ENCODE peak calls at places on chromosomes 12 and 14, in eight cellular contexts. E is stomach, O is sigmoid colon, G is H1, F is endothelial cell of umbilical vein, W is HepG2, T is transverse colon, Y is breast epithelium. N is an unnamed sample. For H3K9me3, the result is how much of the 10 kb centered on the place peaks cover.

GRCh38 chr12:62643470-62643869 is 176.8 kb downstream of the MON2 start:
- DNase-seq in O (no peak), Y (no peak), T (no peak), G (no peak), E (no peak), F (no peak), W (no peak), N (no peak)

GRCh38 chr14:22898302-22898894 is 15.4 kb downstream of the REM2 start:
- DNase-seq in O (no peak), W (no peak), T (no peak), E (no peak), Y (no peak), G (no peak), F (no peak), N (no peak)

GRCh38 chr14:65159281-65160062 is 57.2 kb upstream of the MAX start:
- DNase-seq in T (no peak), O (no peak), F (no peak), Y (no peak), E (no peak), G (no peak), W (no peak), N (no peak)

GRCh38 chr14:33564774-33565630 is 385.9 kb downstream of the EGLN3 start:
- DNase-seq in T (no peak), O (no peak), F (peak), W (peak), Y (no peak), E (no peak), G (peak), N (no peak)

GRCh38 chr14:41349289-41349910 is 257.3 kb upstream of the LRFN5 start:
- DNase-seq in W (no peak), G (no peak), Y (no peak), F (no peak), E (no peak), T (no peak), O (no peak), N (no peak)

GRCh38 chr12:104520242-104520900 is 63.6 kb downstream of the CHST11 start:
- DNase-seq in G (no peak), E (no peak), F (no peak), Y (no peak), W (no peak), O (no peak), T (no peak), N (no peak)

GRCh38 chr12:66329941-66330340 is 27.6 kb downstream of the HELB start:
- DNase-seq in Y (peak), O (no peak), E (no peak), W (no peak), T (no peak), G (no peak), F (no peak), N (no peak)

GRCh38 chr12:116588390-116589028 is 29.3 kb downstream of the MAP1LC3B2 start:
- DNase-seq in T (no peak), Y (no peak), G (no peak), F (no peak), W (no peak), O (no peak), E (no peak), N (no peak)

GRCh38 chr12:97476255-97476654 is 13.7 kb downstream of the RMST start:
- DNase-seq in E (no peak), W (no peak), Y (no peak), O (no peak), F (no peak), T (no peak), G (no peak), N (no peak)

GRCh38 chr12:100359822-100360221 is 2.9 kb downstream of the SLC17A8 start:
- DNase-seq in T (no peak), Y (no peak), E (no peak), F (no peak), W (no peak), O (no peak), G (no peak), N (no peak)

GRCh38 chr12:117189725-117190209 is 503 bp downstream of the FBXO21 start:
- DNase-seq in Y (no peak), T (peak), G (no peak), F (peak), O (peak), W (peak), E (peak), N (no peak)

GRCh38 chr12:80038062-80038560 is 61.2 kb upstream of the OTOGL start:
- DNase-seq in T (no peak), E (no peak), W (no peak), G (no peak), O (no peak), Y (no peak), F (no peak), N (no peak)

GRCh38 chr14:34380446-34380845 is 81.6 kb downstream of the SPTSSA start:
- DNase-seq in O (no peak), Y (no peak), T (no peak), W (no peak), E (no peak), G (no peak), F (no peak), N (no peak)

GRCh38 chr14:92846162-92846897 is 52.2 kb downstream of the GOLGA5 start:
- DNase-seq in Y (no peak), O (no peak), E (no peak), T (no peak), W (no peak), G (no peak), F (peak), N (no peak)

GRCh38 chr12:71385155-71385554 is 54.4 kb upstream of the LGR5 start:
- DNase-seq in G (no peak), W (no peak), T (no peak), O (no peak), F (no peak), Y (no peak), E (no peak), N (no peak)

GRCh38 chr14:94612580-94613554 is 676 bp downstream of the SERPINA3 start:
- DNase-seq in Y (no peak), G (no peak), T (no peak), F (no peak), E (no peak), O (peak), W (peak), N (no peak)

GRCh38 chr12:20547788-20548575 is 147.2 kb upstream of the SLCO1C1 start:
- DNase-seq in O (no peak), E (no peak), Y (no peak), T (no peak), F (peak), G (no peak), W (no peak), N (no peak)

GRCh38 chr12:23083267-23083666 is 458.3 kb downstream of the ETNK1 start:
- DNase-seq in G (no peak), F (peak), T (no peak), O (no peak), Y (no peak), E (no peak), W (no peak), N (no peak)

GRCh38 chr12:63150255-63151060 is 543 bp downstream of the AVPR1A start:
- DNase-seq in G (peak), Y (no peak), O (no peak), T (no peak), F (no peak), W (no peak), E (no peak), N (no peak)

GRCh38 chr14:54653764-54654469 is 87.0 kb downstream of the SAMD4A start:
- DNase-seq in Y (no peak), E (no peak), O (peak), W (peak), T (peak), G (no peak), F (peak), N (no peak)

GRCh38 chr12:49357099-49357678 is 10.1 kb upstream of the SPATS2 start:
- DNase-seq in F (peak), E (no peak), Y (no peak), W (no peak), O (no peak), G (no peak), T (no peak), N (no peak)

GRCh38 chr12:88726806-88727722 is 146.8 kb upstream of the KITLG start:
- DNase-seq in W (no peak), Y (no peak), F (no peak), E (no peak), G (no peak), T (no peak), O (no peak), N (peak)

GRCh38 chr14:64253672-64254071 is 40.5 kb downstream of the ESR2 start:
- DNase-seq in G (no peak), Y (no peak), O (no peak), T (no peak), W (no peak), F (peak), E (no peak), N (no peak)

DNA sequence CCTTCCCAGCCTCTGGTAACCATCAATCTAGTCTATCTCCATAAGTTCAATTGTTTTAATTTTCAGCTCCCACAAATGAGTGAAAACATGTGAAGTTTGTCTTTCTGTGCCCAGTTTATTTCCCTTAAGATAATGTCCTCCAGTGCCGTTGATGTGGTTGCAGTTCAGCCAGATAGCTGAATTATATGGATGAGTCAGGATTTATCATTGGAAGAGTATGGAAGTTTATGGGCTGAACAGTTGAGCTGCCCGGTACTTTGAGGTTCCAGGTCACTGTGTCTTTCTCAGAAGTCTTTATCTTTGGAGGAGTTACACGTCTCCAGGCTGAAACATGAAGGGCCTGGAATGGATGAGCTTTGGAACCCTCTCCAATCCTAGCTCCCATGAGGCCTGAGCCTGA is 120.1 kb downstream of the ASCL4 start:
- DNase-seq in T (no peak), F (no peak), O (no peak), G (no peak), E (no peak), Y (no peak), W (no peak), N (no peak)
- H3K9me3 ChIP-seq in T (under half), F (under half), O (under half), G (under half), E (under half), Y (under half), W (under half), N (under half)

GRCh38 chr12:124864326-124864752 is 675 bp upstream of the SCARB1 start:
- DNase-seq in G (no peak), F (no peak), E (no peak), Y (no peak), W (no peak), O (no peak), T (no peak), N (no peak)

GRCh38 chr12:124861898-124862676 is 1.6 kb downstream of the SCARB1 start:
- DNase-seq in F (no peak), O (no peak), G (no peak), W (no peak), E (no peak), T (no peak), Y (no peak), N (no peak)

GRCh38 chr12:124863409-124864325 is at the start of gene SCARB1:
- DNase-seq in W (peak), Y (peak), T (peak), O (peak), G (peak), F (peak), E (peak), N (no peak)

GRCh38 chr12:124862768-124863408 is 776 bp downstream of the SCARB1 start:
- DNase-seq in W (no peak), E (no peak), G (no peak), O (no peak), T (peak), F (peak), Y (no peak), N (no peak)

DNA sequence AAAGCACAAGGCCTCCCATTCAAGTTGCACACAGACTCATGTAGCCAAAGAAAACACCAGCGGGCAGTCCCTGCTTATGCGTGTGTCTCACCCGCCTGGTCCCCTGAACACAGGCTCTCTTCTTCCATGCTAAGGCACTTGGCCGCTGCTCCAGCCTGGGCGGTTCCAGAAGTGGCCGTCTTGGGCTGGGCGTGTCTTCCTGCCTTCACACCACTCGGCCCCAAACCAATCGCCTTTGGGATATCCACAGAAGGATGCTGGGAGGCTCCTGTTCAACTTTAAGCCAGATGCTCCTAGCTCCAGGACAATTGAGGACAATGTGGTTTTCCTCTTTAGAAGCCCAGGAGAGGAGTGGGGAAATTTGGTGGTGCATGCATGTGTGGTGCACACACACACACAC is 2.2 kb downstream of the SCARB1 start:
- DNase-seq in T (peak), W (no peak), Y (peak), G (no peak), F (peak), O (peak), E (no peak), N (no peak)
- H3K4me3 ChIP-seq in T (no peak), W (peak), Y (no peak), G (no peak), F (no peak), O (no peak), E (no peak), N (peak)

GRCh38 chr12:6535960-6536847 is 1.9 kb downstream of the GAPDH start:
- DNase-seq in W (peak), F (no peak), O (peak), G (no peak), T (no peak), E (no peak), Y (no peak), N (no peak)
- TF ChIP-seq POLR2AphosphoS5 in W (peak), F (no peak), O (no peak), G (peak), T (no peak), E (no peak), Y (no peak), N (no peak)

GRCh38 chr12:132907216-132907615 is 19.8 kb upstream of the CHFR start:
- DNase-seq in W (no peak), T (no peak), Y (no peak), G (no peak), E (no peak), F (no peak), O (no peak), N (no peak)
- H3K9me3 ChIP-seq in W (half or more), T (under half), Y (under half), G (under half), E (under half), F (under half), O (under half), N (under half)

DNA sequence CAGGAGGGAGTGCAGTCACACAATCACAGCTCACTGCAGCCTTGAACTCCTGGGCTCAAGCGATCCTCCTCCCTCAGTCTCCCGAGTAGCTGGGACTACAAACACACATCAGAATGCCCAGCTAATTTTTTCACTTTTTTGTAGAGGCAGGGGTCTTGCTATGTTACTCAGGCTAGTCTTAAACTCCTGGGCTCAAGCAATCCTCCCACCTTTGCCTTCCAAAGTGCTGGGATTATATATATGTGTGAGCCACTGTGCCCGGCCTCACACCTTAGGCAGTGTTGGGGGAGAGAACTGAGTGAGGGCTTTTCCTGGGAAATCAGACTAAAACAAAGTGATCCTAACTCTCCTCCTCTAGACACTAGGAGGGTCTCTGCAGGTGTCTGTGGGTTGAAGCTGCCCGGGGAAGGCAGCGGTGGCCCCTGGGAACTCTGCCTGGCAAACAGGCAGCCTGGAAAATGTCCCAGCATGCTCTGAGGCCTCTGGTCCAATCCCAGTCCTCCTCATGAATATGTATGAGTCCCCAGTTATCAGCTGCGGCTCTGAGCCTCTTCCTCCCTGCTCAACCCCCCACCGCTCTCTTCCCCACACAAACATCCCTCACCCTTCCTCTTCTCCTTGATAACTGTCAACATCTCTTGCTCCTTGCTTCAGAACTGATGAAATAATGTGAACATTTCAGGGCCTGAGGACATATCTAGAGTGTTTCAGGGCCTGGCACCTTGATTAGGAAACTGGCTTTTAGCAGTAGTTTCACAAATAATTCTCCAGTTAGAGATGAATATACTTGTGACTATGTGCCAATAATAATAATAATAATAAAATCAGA is 7.9 kb upstream of the NAA25 start:
- DNase-seq in F (peak), W (peak), E (peak), G (peak), T (peak), Y (peak), O (peak), N (no peak)
- H3K4me3 ChIP-seq in F (no peak), W (peak), E (no peak), G (no peak), T (no peak), Y (no peak), O (no peak), N (no peak)

N was measured in Panc1.